ENCODE peak calls at places on chromosomes 2 and 18, in five cellular contexts. R is HCT116, E is sigmoid colon, B is cardiac fibroblast, O is foreskin fibroblast. C is an unnamed sample.

GRCh38 chr2:220043993-220044335 is 416.5 kb downstream of the SLC4A3 start:
- DNase-seq in R (no peak), E (no peak), B (no peak), O (no peak), C (no peak)

GRCh38 chr2:84870306-84870705 is 10.6 kb downstream of the TRABD2A start:
- DNase-seq in R (no peak), E (peak), B (no peak), O (no peak), C (no peak)

GRCh38 chr2:54999182-54999581 is 51.1 kb downstream of the RTN4 start:
- DNase-seq in R (no peak), E (no peak), B (peak), O (peak), C (peak)

GRCh38 chr2:128300621-128301020 is 18.0 kb downstream of the HS6ST1 start:
- DNase-seq in R (no peak), E (no peak), B (no peak), O (no peak), C (no peak)

GRCh38 chr2:150620860-150621259 is 133.4 kb upstream of the RND3 start:
- DNase-seq in R (no peak), E (no peak), B (peak), O (peak), C (peak)

GRCh38 chr2:218002792-218003191 is at the start of gene TNS1:
- DNase-seq in R (no peak), E (peak), B (peak), O (peak), C (no peak)

GRCh38 chr18:37456873-37457272 is 108.7 kb downstream of the CELF4 start:
- DNase-seq in R (no peak), E (no peak), B (no peak), O (no peak), C (no peak)

GRCh38 chr2:100529900-100530299 is 32.9 kb upstream of the PDCL3 start:
- DNase-seq in R (no peak), E (no peak), B (peak), O (no peak), C (no peak)

GRCh38 chr2:111159640-111160039 is 38.9 kb downstream of the BCL2L11 start:
- DNase-seq in R (no peak), E (no peak), B (no peak), O (peak), C (no peak)

GRCh38 chr2:28934769-28935168 is 40.3 kb downstream of the WDR43 start:
- DNase-seq in R (no peak), E (no peak), B (no peak), O (no peak), C (no peak)

GRCh38 chr2:128237081-128237534 is 81.6 kb downstream of the HS6ST1 start:
- DNase-seq in R (no peak), E (no peak), B (peak), O (no peak), C (peak)

GRCh38 chr2:47569658-47570398 is 166.9 kb downstream of the MSH2 start:
- DNase-seq in R (no peak), E (no peak), B (peak), O (peak), C (no peak)

GRCh38 chr2:106269591-106270291 is 75.6 kb upstream of the UXS1 start:
- DNase-seq in R (no peak), E (no peak), B (peak), O (no peak), C (no peak)

GRCh38 chr2:230905448-230906430 is 19.3 kb downstream of the GPR55 start:
- DNase-seq in R (peak), E (peak), B (peak), O (peak), C (no peak)

GRCh38 chr18:58827425-58827824 is 37.3 kb upstream of the ZNF532 start:
- DNase-seq in R (no peak), E (no peak), B (no peak), O (no peak), C (no peak)

GRCh38 chr2:156110890-156111289 is 221.6 kb downstream of the NR4A2 start:
- DNase-seq in R (peak), E (no peak), B (no peak), O (no peak), C (no peak)

GRCh38 chr2:100197643-100198153 is 55.3 kb upstream of the AFF3 start:
- DNase-seq in R (no peak), E (peak), B (peak), O (peak), C (no peak)

GRCh38 chr2:125471963-125472362 is 1184.0 kb upstream of the GYPC start:
- DNase-seq in R (no peak), E (no peak), B (peak), O (no peak), C (no peak)

GRCh38 chr2:217789736-217790181 is 213.0 kb downstream of the TNS1 start:
- DNase-seq in R (no peak), E (peak), B (no peak), O (no peak), C (no peak)

GRCh38 chr2:225697936-225698335 is 298.4 kb downstream of the NYAP2 start:
- DNase-seq in R (no peak), E (no peak), B (no peak), O (no peak), C (no peak)

GRCh38 chr2:102235491-102235890 is 48.7 kb downstream of the IL1RL2 start:
- DNase-seq in R (no peak), E (no peak), B (peak), O (peak), C (no peak)

GRCh38 chr2:41886145-41886664 is 161.6 kb upstream of the PKDCC start:
- DNase-seq in R (no peak), E (no peak), B (no peak), O (no peak), C (no peak)

GRCh38 chr2:143162997-143163396 is 33.8 kb downstream of the ARHGAP15 start:
- DNase-seq in R (no peak), E (no peak), B (no peak), O (no peak), C (no peak)

GRCh38 chr2:48221846-48222516 is 308.0 kb upstream of the STON1 start:
- DNase-seq in R (no peak), E (no peak), B (no peak), O (peak), C (no peak)

GRCh38 chr2:99867690-99868089 is 274.7 kb downstream of the AFF3 start:
- DNase-seq in R (no peak), E (no peak), B (peak), O (peak), C (no peak)

GRCh38 chr2:241802421-241802749 is 6.6 kb upstream of the NEU4 start:
- DNase-seq in R (no peak), E (peak), B (no peak), O (no peak), C (no peak)

GRCh38 chr2:173652311-173652710 is 297.6 kb downstream of the CDCA7 start:
- DNase-seq in R (peak), E (no peak), B (peak), O (peak), C (peak)

GRCh38 chr2:63817382-63817781 is 24.3 kb upstream of the UGP2 start:
- DNase-seq in R (no peak), E (no peak), B (no peak), O (no peak), C (no peak)

GRCh38 chr2:3665886-3666612 is 8.0 kb downstream of the ALLC start:
- DNase-seq in R (no peak), E (no peak), B (no peak), O (no peak), C (no peak)
- H3K4me3 ChIP-seq in R (no peak), E (no peak), B (no peak), O (no peak), C (no peak)

DNA sequence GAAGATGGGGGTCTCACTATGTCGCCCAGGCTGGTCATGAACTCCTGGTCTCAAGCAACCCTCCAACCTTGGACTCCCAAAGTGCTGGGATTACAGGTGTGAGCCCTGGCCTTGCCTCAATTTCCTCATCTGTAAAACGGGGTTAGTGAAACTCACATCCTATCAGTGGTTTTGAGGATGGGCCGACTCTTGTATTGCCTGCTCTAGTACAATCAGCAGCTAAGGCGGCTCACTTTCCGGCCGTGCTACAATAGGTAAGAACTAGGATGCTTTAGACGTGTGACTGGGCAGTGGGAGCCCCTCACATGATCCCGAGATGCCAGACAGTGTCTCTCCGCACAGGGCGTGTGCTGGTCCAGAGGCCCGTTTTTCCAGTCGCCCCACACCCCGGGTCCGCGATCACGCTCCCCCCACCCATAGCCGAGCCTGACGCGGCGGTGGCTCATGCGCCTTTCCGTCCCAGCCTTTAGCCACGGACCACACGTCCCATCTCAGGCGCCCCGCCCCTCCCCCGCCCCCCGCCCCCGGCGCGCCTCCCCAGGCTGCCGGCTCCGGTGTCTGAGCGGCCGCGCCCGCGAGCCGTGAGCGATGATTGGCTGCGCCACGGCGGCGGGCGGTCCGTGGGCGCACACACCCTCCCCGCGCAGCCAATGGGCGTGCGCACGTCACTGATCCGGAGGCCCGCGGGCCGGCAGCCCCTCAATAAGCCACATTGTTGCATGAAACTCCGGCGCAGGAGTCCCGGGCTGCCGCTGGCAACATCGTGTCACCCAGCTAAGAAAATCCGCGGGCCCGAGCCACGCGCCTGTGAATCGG is at the start of gene HK2:
- DNase-seq in R (peak), E (peak), B (peak), O (peak), C (peak)
- H3K4me3 ChIP-seq in R (peak), E (peak), B (peak), O (peak), C (peak)

GRCh38 chr2:207505728-207506127 is 24.0 kb upstream of the CREB1 start:
- DNase-seq in R (no peak), E (no peak), B (peak), O (peak), C (peak)

GRCh38 chr2:207504513-207505171 is 25.1 kb upstream of the CREB1 start:
- DNase-seq in R (no peak), E (no peak), B (peak), O (peak), C (no peak)

GRCh38 chr2:207503234-207503633 is 26.5 kb upstream of the CREB1 start:
- DNase-seq in R (no peak), E (no peak), B (peak), O (peak), C (no peak)

GRCh38 chr2:207506426-207506825 is 23.3 kb upstream of the CREB1 start:
- DNase-seq in R (no peak), E (no peak), B (no peak), O (no peak), C (no peak)

GRCh38 chr2:207505180-207505579 is 24.6 kb upstream of the CREB1 start:
- DNase-seq in R (no peak), E (no peak), B (peak), O (no peak), C (no peak)
- H3K4me3 ChIP-seq in R (no peak), E (no peak), B (no peak), O (no peak), C (no peak)

DNA sequence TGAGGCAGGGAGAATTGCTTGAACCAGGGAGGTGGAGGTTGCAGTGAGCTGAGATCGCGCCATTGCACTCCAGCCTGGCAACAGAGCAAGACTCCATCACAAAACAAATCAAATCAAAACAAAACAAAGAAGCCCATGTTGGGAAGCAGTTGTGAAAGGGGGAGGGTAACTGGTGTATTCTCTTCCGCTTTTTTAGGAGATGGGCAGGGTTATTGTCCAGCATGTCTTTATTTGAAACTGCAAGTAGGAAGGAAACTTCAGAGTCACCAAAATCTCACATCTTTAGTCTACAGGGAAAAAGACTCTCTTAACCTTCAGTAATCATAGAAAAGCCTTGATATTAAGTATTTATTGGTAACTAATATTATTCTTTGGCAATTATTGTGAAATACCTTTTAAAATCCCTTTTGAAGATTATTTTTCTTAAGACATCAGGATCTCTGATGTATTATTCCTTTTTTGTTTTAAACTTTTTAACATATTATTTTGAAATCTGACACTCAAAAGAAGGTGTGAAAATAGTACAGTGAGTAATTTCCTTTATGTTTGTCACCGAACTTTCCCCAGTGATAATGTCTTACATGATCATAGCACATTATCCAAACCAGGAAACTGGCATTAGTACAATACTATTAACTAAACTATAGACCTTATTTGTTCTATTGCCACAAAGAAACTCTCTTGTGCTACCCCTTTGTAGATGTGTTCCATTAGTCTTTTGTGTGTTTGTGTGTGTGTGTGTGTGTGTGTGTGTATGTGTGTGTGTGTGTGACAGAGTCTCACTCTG is 84.3 kb upstream of the LTBP1 start:
- DNase-seq in R (no peak), E (no peak), B (no peak), O (no peak), C (no peak)
- H3K4me3 ChIP-seq in R (no peak), E (no peak), B (no peak), O (no peak), C (no peak)

DNA sequence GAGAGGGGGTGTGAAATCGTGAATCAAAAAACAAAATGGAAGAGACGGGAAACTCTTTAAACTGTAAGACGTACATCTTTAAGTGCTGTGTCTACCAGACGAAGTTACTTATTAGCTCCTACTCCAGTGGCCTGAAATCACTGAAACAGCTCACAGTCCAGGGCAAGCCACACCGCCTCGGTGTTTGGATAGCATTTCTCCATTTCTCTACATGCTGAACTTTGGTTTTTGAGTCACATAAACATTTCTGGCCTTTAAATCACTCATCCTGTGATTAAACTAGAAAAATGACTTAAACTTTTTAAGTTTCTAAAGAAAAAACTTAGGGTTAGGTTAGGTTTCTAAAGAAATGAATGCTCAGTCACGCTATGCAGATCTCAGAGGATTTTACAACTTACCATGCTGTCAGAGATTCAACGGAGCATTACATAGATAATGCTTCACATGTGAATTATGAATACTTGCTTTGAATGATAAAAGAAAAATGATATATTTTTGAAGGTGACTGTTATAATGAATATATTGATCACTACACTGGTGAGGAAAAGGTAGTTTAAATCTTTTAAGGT is 138.4 kb downstream of the MBP start:
- DNase-seq in R (no peak), E (no peak), B (no peak), O (no peak), C (no peak)
- H3K4me3 ChIP-seq in R (no peak), E (no peak), B (no peak), O (no peak), C (no peak)

GRCh38 chr18:48834421-48835011 is 116.2 kb downstream of the SMAD7 start:
- DNase-seq in R (peak), E (peak), B (peak), O (peak), C (peak)
- H3K4me3 ChIP-seq in R (peak), E (no peak), B (peak), O (no peak), C (peak)

GRCh38 chr2:119023534-119023933 is 81.5 kb downstream of the MARCO start:
- DNase-seq in R (no peak), E (no peak), B (no peak), O (no peak), C (no peak)

GRCh38 chr2:119024152-119024551 is 82.2 kb downstream of the MARCO start:
- DNase-seq in R (no peak), E (no peak), B (no peak), O (no peak), C (no peak)

GRCh38 chr2:119025013-119025412 is 83.0 kb downstream of the MARCO start:
- DNase-seq in R (no peak), E (no peak), B (no peak), O (no peak), C (no peak)

GRCh38 chr2:119024568-119024967 is 82.6 kb downstream of the MARCO start:
- DNase-seq in R (no peak), E (no peak), B (no peak), O (no peak), C (no peak)

DNA sequence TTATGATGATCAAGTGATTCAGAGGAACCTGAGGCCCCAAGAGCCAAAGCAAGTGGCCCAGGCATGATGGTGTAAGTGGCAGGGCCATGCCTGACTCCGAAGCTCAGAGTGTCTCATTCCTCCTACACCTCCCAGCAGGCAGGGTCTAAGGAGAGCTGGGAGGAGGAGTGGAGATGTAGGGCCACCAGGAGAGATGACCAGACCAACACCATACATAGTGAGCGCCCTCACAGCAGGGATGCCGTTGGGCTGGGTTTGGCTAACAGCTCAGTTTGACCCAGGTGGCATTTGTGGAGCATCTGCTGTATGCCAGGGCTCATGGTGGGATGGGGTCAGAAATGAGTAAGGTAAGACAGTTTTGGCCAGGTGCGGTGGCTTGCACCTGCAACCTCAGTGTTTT is 80.7 kb downstream of the MARCO start:
- DNase-seq in R (no peak), E (no peak), B (no peak), O (no peak), C (no peak)
- H3K4me3 ChIP-seq in R (no peak), E (no peak), B (no peak), O (no peak), C (no peak)

DNA sequence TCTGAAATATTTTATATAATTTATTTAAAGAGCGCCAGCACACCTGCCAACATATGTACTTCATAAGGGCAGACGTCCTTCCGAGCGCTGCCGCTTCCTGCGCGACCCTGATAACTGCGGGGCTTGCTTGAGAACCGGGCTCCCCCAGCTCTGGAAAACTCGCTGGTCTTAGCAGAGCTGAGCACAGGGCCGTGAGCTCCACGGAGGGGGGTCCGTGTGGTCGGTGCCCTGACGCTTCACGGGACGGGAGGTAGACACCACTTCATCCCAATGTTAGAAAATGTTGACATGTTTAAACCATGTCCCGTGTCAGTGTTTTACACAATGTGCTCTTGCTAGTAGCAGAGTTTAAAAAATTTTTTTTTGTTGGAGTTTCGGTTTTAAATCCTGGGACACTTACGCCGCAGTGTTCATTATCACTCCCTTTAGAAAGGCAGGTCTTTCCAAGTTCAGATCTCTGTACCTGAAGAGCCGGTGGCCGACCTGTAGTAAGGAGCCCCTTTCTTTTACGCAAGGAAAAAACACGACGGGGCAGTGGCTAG is 1.6 kb downstream of the NFATC1 start:
- DNase-seq in R (no peak), E (peak), B (no peak), O (no peak), C (no peak)
- H3K4me3 ChIP-seq in R (no peak), E (no peak), B (no peak), O (no peak), C (peak)